ENCODE peak calls at places on chromosomes 4 and X, in nine cellular contexts. K is foreskin keratinocyte; G is stomach; C is SJSA1; R is fibroblast of lung; F is astrocyte; S is CD8-positive, alpha-beta T cell; N is psoas muscle; O is cardiac muscle cell. W is an unnamed sample.

GRCh38 chr4:152316969-152317368 is 218.9 kb downstream of the FBXW7 start:
- DNase-seq in K (no peak), C (no peak), F (peak), G (no peak), O (peak), S (no peak), N (no peak), R (peak), W (peak)

GRCh38 chr4:9781343-9782135 is at the start of gene DRD5:
- DNase-seq in R (no peak), S (no peak), N (no peak), G (no peak), O (no peak), K (no peak), F (no peak), C (no peak), W (no peak)

GRCh38 chr4:143085224-143085623 is 99.5 kb upstream of the USP38 start:
- DNase-seq in K (no peak), R (peak), O (peak), S (no peak), G (no peak), C (no peak), N (no peak), F (no peak), W (no peak)

GRCh38 chr4:40990202-40990898 is 224.0 kb downstream of the APBB2 start:
- DNase-seq in N (no peak), R (peak), C (peak), S (no peak), G (no peak), K (peak), F (peak), O (peak), W (peak)

GRCh38 chr4:85744950-85745349 is 270.0 kb downstream of the ARHGAP24 start:
- DNase-seq in O (no peak), F (peak), N (no peak), C (peak), R (peak), S (no peak), G (no peak), K (peak), W (no peak)

GRCh38 chr4:121555315-121556107 is 141.3 kb downstream of the ANXA5 start:
- DNase-seq in G (no peak), R (peak), K (no peak), F (no peak), N (no peak), C (no peak), S (no peak), O (peak), W (no peak)

GRCh38 chr4:37279894-37280592 is 35.5 kb downstream of the NWD2 start:
- DNase-seq in K (peak), S (no peak), G (no peak), R (no peak), N (no peak), F (no peak), C (no peak), O (no peak), W (no peak)

GRCh38 chr4:71941001-71941400 is 90.8 kb upstream of the NPFFR2 start:
- DNase-seq in G (peak), R (no peak), K (no peak), N (no peak), F (peak), O (peak), S (no peak), C (no peak), W (no peak)

GRCh38 chr4:47674173-47674572 is 163.7 kb downstream of the CORIN start:
- DNase-seq in C (no peak), R (no peak), N (no peak), G (no peak), S (no peak), O (no peak), F (no peak), K (peak), W (no peak)

GRCh38 chr4:106032851-106033286 is 137.6 kb downstream of the NPNT start:
- DNase-seq in G (no peak), F (peak), C (no peak), O (peak), R (no peak), S (no peak), K (peak), N (no peak), W (no peak)

GRCh38 chr4:122914938-122915337 is 7.5 kb downstream of the NUDT6 start:
- DNase-seq in G (no peak), F (peak), S (no peak), C (peak), N (no peak), K (no peak), R (peak), O (peak), W (peak)

GRCh38 chr4:31325300-31325699 is 605.1 kb downstream of the PCDH7 start:
- DNase-seq in N (no peak), K (no peak), F (no peak), S (no peak), G (no peak), O (no peak), R (no peak), C (no peak), W (no peak)

GRCh38 chrX:101485212-101486064 is at the start of gene ARMCX4:
- DNase-seq in C (peak), S (peak), R (peak), F (peak), N (peak), K (no peak), O (peak), G (peak), W (peak)

GRCh38 chr4:94897023-94897422 is 139.3 kb downstream of the BMPR1B start:
- DNase-seq in C (no peak), R (no peak), F (no peak), O (peak), N (no peak), S (no peak), K (no peak), G (no peak), W (no peak)

GRCh38 chr4:11691236-11691635 is 262.5 kb upstream of the HS3ST1 start:
- DNase-seq in S (no peak), O (no peak), G (no peak), R (no peak), K (no peak), F (no peak), N (no peak), C (no peak), W (no peak)

GRCh38 chrX:111098874-111099273 is 2.9 kb downstream of the PAK3 start:
- DNase-seq in R (peak), C (no peak), F (no peak), K (no peak), S (peak), N (peak), O (peak), G (peak), W (no peak)

GRCh38 chr4:122876456-122876855 is 45.9 kb downstream of the NUDT6 start:
- DNase-seq in F (no peak), S (no peak), C (no peak), K (no peak), O (no peak), N (no peak), R (no peak), G (no peak), W (no peak)

GRCh38 chrX:67296395-67296794 is 247.4 kb upstream of the AR start:
- DNase-seq in O (no peak), G (no peak), F (no peak), C (no peak), R (no peak), N (no peak), K (no peak), S (no peak), W (no peak)

GRCh38 chr4:3287271-3287971 is 5.4 kb upstream of the RGS12 start:
- DNase-seq in O (no peak), R (no peak), G (peak), K (no peak), S (no peak), F (no peak), N (no peak), C (no peak), W (no peak)

GRCh38 chrX:132860200-132860599 is 98.2 kb downstream of the HS6ST2 start:
- DNase-seq in G (no peak), C (no peak), S (no peak), F (no peak), N (no peak), K (no peak), R (no peak), O (no peak), W (no peak)

GRCh38 chr4:60992037-60992436 is 208.1 kb upstream of the ADGRL3 start:
- DNase-seq in S (no peak), K (peak), G (no peak), O (no peak), N (no peak), F (peak), R (no peak), C (no peak), W (no peak)

GRCh38 chr4:98951710-98952109 is 22.8 kb upstream of the EIF4E start:
- DNase-seq in C (no peak), N (no peak), F (no peak), S (no peak), G (no peak), K (no peak), R (no peak), O (no peak), W (no peak)

GRCh38 chr4:5972571-5972970 is 45.7 kb downstream of the C4orf50 start:
- DNase-seq in S (no peak), O (no peak), F (no peak), N (no peak), G (peak), C (no peak), R (no peak), K (no peak), W (no peak)

GRCh38 chr4:30610361-30610760 is 109.8 kb upstream of the PCDH7 start:
- DNase-seq in G (no peak), C (no peak), N (no peak), F (peak), O (peak), K (no peak), R (peak), S (no peak), W (no peak)

GRCh38 chr4:25425361-25425760 is 48.3 kb downstream of the ANAPC4 start:
- DNase-seq in N (no peak), R (no peak), C (no peak), G (no peak), K (no peak), F (peak), O (peak), S (no peak), W (no peak)

GRCh38 chr4:142326181-142326580 is 519.9 kb downstream of the INPP4B start:
- DNase-seq in N (no peak), R (no peak), O (no peak), C (no peak), F (no peak), G (no peak), K (no peak), S (no peak), W (no peak)

GRCh38 chr4:72974694-72975487 is 94.6 kb downstream of the COX18 start:
- DNase-seq in S (no peak), O (peak), C (peak), K (peak), N (no peak), R (peak), G (no peak), F (peak), W (peak)

GRCh38 chrX:82218361-82218760 is 1016.5 kb downstream of the SH3BGRL start:
- DNase-seq in S (no peak), R (peak), N (no peak), F (no peak), O (no peak), K (no peak), C (peak), G (no peak), W (no peak)

GRCh38 chrX:130516123-130516522 is 114.3 kb downstream of the RBMX2 start:
- DNase-seq in N (no peak), S (no peak), G (no peak), C (no peak), K (no peak), R (no peak), O (no peak), F (no peak), W (no peak)

GRCh38 chr4:72312032-72312650 is 256.9 kb downstream of the ADAMTS3 start:
- DNase-seq in O (peak), G (peak), N (peak), C (no peak), R (peak), K (peak), S (no peak), F (peak), W (peak)

GRCh38 chr4:119070301-119070700 is 65.3 kb upstream of the MYOZ2 start:
- DNase-seq in S (no peak), C (no peak), G (no peak), O (no peak), R (no peak), K (peak), F (no peak), N (no peak), W (no peak)

GRCh38 chrX:152642931-152643525 is 5.3 kb downstream of the GABRQ start:
- DNase-seq in K (no peak), C (no peak), S (no peak), O (no peak), N (no peak), G (no peak), R (no peak), F (no peak), W (no peak)

DNA sequence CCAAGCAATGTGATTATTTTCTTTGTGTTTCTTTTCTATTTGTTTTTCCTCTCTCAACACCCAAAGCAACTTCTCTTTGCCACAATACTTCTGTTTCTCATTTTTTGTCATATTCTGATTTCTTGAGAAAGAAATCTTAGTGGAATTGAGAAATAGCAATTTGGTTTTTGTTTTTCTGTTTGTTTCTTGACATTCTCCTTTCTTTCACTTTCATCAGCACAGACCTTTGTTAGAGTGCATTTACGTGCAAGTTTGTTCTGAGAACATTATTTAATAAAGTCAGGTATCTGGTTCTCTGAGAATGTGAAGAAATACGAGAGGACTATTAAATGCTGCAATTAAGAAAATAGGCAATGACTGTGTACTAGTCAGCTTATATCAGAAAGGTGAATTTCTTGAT is 608.1 kb upstream of the AADAT start:
- DNase-seq in K (no peak), S (no peak), F (no peak), C (no peak), O (no peak), G (no peak), R (no peak), N (no peak), W (no peak)
- H3K27ac ChIP-seq in K (no peak), S (no peak), F (no peak), C (no peak), O (no peak), G (no peak), R (no peak), N (no peak), W (no peak)

GRCh38 chr4:140020457-140021361 is 133.3 kb downstream of the MAML3 start:
- DNase-seq in N (no peak), K (no peak), O (no peak), R (no peak), F (peak), S (no peak), C (no peak), G (no peak), W (no peak)
- H3K27ac ChIP-seq in N (no peak), K (no peak), O (peak), R (no peak), F (no peak), S (no peak), C (no peak), G (peak), W (no peak)

DNA sequence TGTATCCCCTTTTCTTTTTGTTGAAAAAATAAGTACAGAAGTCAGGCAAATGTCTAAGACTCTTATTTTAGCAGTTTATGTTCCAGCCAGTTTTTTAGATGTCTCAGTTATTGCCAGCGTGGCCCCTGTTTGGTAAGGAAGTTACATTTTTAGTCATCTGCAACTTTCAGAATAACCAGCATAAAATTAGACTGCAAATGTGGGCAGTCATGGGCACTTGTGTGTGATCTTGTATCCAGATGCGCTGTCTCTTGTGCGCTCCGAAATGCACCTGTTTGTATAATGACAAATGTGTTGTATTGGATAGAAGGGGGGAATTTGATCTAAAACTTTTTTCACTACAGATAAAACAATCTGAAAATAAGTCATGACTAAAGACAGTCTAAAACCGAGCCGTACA is 44.3 kb upstream of the CLCN4 start:
- DNase-seq in C (no peak), F (no peak), O (no peak), R (no peak), G (no peak), K (no peak), N (no peak), S (no peak), W (no peak)
- H3K27ac ChIP-seq in C (no peak), F (no peak), O (no peak), R (no peak), G (peak), K (no peak), N (no peak), S (peak), W (no peak)

DNA sequence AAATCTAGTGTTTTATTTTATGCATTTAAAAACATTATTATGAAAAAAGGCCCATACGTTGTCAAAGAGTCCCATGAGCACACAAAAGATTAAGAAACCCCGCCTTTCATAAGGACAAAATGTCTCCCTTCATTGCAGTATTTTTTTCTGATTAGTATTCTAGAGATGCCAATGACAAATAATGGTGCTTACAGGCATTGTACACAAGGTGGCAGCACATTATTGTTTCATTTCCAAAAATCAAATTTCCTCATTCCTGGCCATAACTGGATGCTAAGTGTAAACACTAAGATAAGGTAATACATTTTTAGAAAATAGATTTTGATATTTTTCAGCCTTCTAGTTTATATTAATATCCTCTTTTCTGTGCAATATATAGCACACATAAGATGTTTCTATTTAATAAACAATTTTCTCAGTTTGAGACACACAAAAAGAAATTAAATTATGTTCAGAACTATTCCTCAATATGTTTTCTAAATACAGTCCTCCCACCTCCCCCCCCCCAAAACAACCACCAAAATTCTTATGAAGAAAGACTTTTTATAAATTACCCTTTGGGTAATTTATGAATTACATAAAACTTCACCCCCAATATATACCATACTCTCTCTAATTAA is 47.7 kb downstream of the TIGD2 start:
- DNase-seq in F (peak), O (peak), G (no peak), N (no peak), C (peak), K (no peak), S (no peak), R (peak), W (no peak)
- H3K27ac ChIP-seq in F (no peak), O (no peak), G (no peak), N (no peak), C (no peak), K (no peak), S (no peak), R (no peak), W (no peak)

W was measured in AG04450.